ENCODE peak calls at places on chromosome 11, in eight cellular contexts. One of them, this sample, is unnamed.
A peak's percentile ranks its signal among the peaks of the same experiment; 100 is the strongest.

GRCh38 chr11:70503878-70504240 is 105.5 kb downstream of the CTTN start:
- DNase-seq in T-helper 9 cell: no peak
- DNase-seq in T47D: peak; percentile 59
- DNase-seq in effector CD8-positive, alpha-beta T cell: no peak
- DNase-seq in lung: no peak
- DNase-seq in stimulated activated CD8-positive, alpha-beta memory T cell treated with anti-CD3 and anti-CD28 coated beads, Interleukin-7, amount 100 ng/mL, for 1 hour: no peak
- DNase-seq in NCI-H2029 treated with DMSO at 0.1 percent for 48 hours: peak; percentile 54
- DNase-seq in adipocyte: no peak
- DNase-seq in this sample: no peak

GRCh38 chr11:110174645-110175310 is 81.6 kb downstream of the ZC3H12C start:
- DNase-seq in NCI-H2029 treated with DMSO at 0.1 percent for 48 hours: no peak
- DNase-seq in T47D: no peak
- DNase-seq in effector CD8-positive, alpha-beta T cell: no peak
- DNase-seq in stimulated activated CD8-positive, alpha-beta memory T cell treated with anti-CD3 and anti-CD28 coated beads, Interleukin-7, amount 100 ng/mL, for 1 hour: no peak
- DNase-seq in T-helper 9 cell: no peak
- DNase-seq in adipocyte: peak; percentile 16
- DNase-seq in lung: no peak
- DNase-seq in this sample: no peak

GRCh38 chr11:47446833-47447232 is 2.1 kb downstream of the RAPSN start:
- DNase-seq in adipocyte: no peak
- DNase-seq in lung: no peak
- DNase-seq in T-helper 9 cell: no peak
- DNase-seq in T47D: no peak
- DNase-seq in NCI-H2029 treated with DMSO at 0.1 percent for 48 hours: no peak
- DNase-seq in stimulated activated CD8-positive, alpha-beta memory T cell treated with anti-CD3 and anti-CD28 coated beads, Interleukin-7, amount 100 ng/mL, for 1 hour: no peak
- DNase-seq in effector CD8-positive, alpha-beta T cell: no peak
- DNase-seq in this sample: no peak

GRCh38 chr11:119578466-119579220 is 150.4 kb downstream of the NECTIN1 start:
- DNase-seq in lung: no peak
- DNase-seq in T-helper 9 cell: no peak
- DNase-seq in stimulated activated CD8-positive, alpha-beta memory T cell treated with anti-CD3 and anti-CD28 coated beads, Interleukin-7, amount 100 ng/mL, for 1 hour: no peak
- DNase-seq in adipocyte: no peak
- DNase-seq in T47D: no peak
- DNase-seq in effector CD8-positive, alpha-beta T cell: no peak
- DNase-seq in NCI-H2029 treated with DMSO at 0.1 percent for 48 hours: no peak
- DNase-seq in this sample: no peak

GRCh38 chr11:114960117-114960516 is 281.8 kb downstream of the NXPE2 start:
- DNase-seq in lung: no peak
- DNase-seq in adipocyte: no peak
- DNase-seq in T47D: no peak
- DNase-seq in T-helper 9 cell: no peak
- DNase-seq in stimulated activated CD8-positive, alpha-beta memory T cell treated with anti-CD3 and anti-CD28 coated beads, Interleukin-7, amount 100 ng/mL, for 1 hour: no peak
- DNase-seq in NCI-H2029 treated with DMSO at 0.1 percent for 48 hours: no peak
- DNase-seq in effector CD8-positive, alpha-beta T cell: no peak
- DNase-seq in this sample: no peak

GRCh38 chr11:9529333-9529648 is 44.2 kb upstream of the WEE1 start:
- DNase-seq in T-helper 9 cell: no peak
- DNase-seq in NCI-H2029 treated with DMSO at 0.1 percent for 48 hours: no peak
- DNase-seq in stimulated activated CD8-positive, alpha-beta memory T cell treated with anti-CD3 and anti-CD28 coated beads, Interleukin-7, amount 100 ng/mL, for 1 hour: no peak
- DNase-seq in lung: peak; percentile 29
- DNase-seq in adipocyte: no peak
- DNase-seq in effector CD8-positive, alpha-beta T cell: no peak
- DNase-seq in T47D: no peak
- DNase-seq in this sample: no peak

GRCh38 chr11:62925308-62925707 is 4.1 kb upstream of the CHRM1 start:
- DNase-seq in lung: no peak
- DNase-seq in stimulated activated CD8-positive, alpha-beta memory T cell treated with anti-CD3 and anti-CD28 coated beads, Interleukin-7, amount 100 ng/mL, for 1 hour: no peak
- DNase-seq in adipocyte: no peak
- DNase-seq in NCI-H2029 treated with DMSO at 0.1 percent for 48 hours: no peak
- DNase-seq in T47D: no peak
- DNase-seq in effector CD8-positive, alpha-beta T cell: no peak
- DNase-seq in T-helper 9 cell: no peak
- DNase-seq in this sample: no peak

GRCh38 chr11:96311120-96311568 is 31.9 kb downstream of the MAML2 start:
- DNase-seq in NCI-H2029 treated with DMSO at 0.1 percent for 48 hours: no peak
- DNase-seq in adipocyte: peak; percentile 81
- DNase-seq in stimulated activated CD8-positive, alpha-beta memory T cell treated with anti-CD3 and anti-CD28 coated beads, Interleukin-7, amount 100 ng/mL, for 1 hour: no peak
- DNase-seq in T-helper 9 cell: no peak
- DNase-seq in effector CD8-positive, alpha-beta T cell: no peak
- DNase-seq in lung: no peak
- DNase-seq in T47D: no peak
- DNase-seq in this sample: no peak

GRCh38 chr11:102604011-102604410 is 21.1 kb downstream of the MMP20 start:
- DNase-seq in lung: no peak
- DNase-seq in effector CD8-positive, alpha-beta T cell: no peak
- DNase-seq in T-helper 9 cell: no peak
- DNase-seq in T47D: no peak
- DNase-seq in adipocyte: no peak
- DNase-seq in stimulated activated CD8-positive, alpha-beta memory T cell treated with anti-CD3 and anti-CD28 coated beads, Interleukin-7, amount 100 ng/mL, for 1 hour: no peak
- DNase-seq in NCI-H2029 treated with DMSO at 0.1 percent for 48 hours: no peak
- DNase-seq in this sample: no peak

GRCh38 chr11:60985991-60986915 is 14.8 kb downstream of the CD6 start:
- DNase-seq in lung: peak; percentile 38
- DNase-seq in effector CD8-positive, alpha-beta T cell: peak; percentile 79
- DNase-seq in adipocyte: peak; percentile 8
- DNase-seq in NCI-H2029 treated with DMSO at 0.1 percent for 48 hours: no peak
- DNase-seq in T-helper 9 cell: peak; percentile 85
- DNase-seq in stimulated activated CD8-positive, alpha-beta memory T cell treated with anti-CD3 and anti-CD28 coated beads, Interleukin-7, amount 100 ng/mL, for 1 hour: peak; percentile 66
- DNase-seq in T47D: no peak
- DNase-seq in this sample: no peak